ENCODE peak calls at places on chromosomes 1 and 21, in nine cellular contexts. Z is AG09319, C is tibial nerve, U is GM10248, P is BJ, M is stomach, Y is HFF-Myc, J is MM.1S, D is nephron progenitor cell. G is an unnamed sample.

GRCh38 chr1:152502496-152503180 is 8.0 kb upstream of the LCE5A start:
- DNase-seq in P (no peak), J (no peak), C (no peak), M (no peak), D (no peak), Y (no peak), Z (no peak), U (no peak), G (no peak)

GRCh38 chr1:241917487-241917886 is 40.1 kb upstream of the BECN2 start:
- DNase-seq in J (no peak), C (no peak), Z (no peak), M (no peak), D (no peak), P (no peak), U (no peak), Y (no peak), G (no peak)

GRCh38 chr1:156126701-156127534 is 12.4 kb downstream of the LMNA start:
- DNase-seq in J (peak), D (no peak), M (peak), C (no peak), Y (peak), Z (no peak), U (peak), P (peak), G (no peak)

GRCh38 chr1:86714561-86715244 is 10.3 kb downstream of the SH3GLB1 start:
- DNase-seq in D (no peak), Y (no peak), P (no peak), J (no peak), C (no peak), U (no peak), M (no peak), Z (no peak), G (no peak)

GRCh38 chr1:154661110-154661509 is 53.1 kb upstream of the ADAR start:
- DNase-seq in Z (no peak), D (no peak), J (peak), Y (no peak), P (no peak), M (no peak), C (no peak), U (no peak), G (no peak)

GRCh38 chr21:39681845-39682244 is 63.1 kb upstream of the IGSF5 start:
- DNase-seq in P (peak), Y (no peak), M (no peak), D (no peak), C (no peak), U (no peak), J (no peak), Z (peak), G (no peak)

GRCh38 chr1:234902774-234903173 is 225.9 kb downstream of the TOMM20 start:
- DNase-seq in Y (no peak), Z (no peak), M (no peak), J (no peak), D (no peak), P (no peak), U (no peak), C (no peak), G (no peak)

GRCh38 chr1:155657463-155657862 is 31.1 kb downstream of the YY1AP1 start:
- DNase-seq in C (no peak), P (no peak), Y (no peak), D (no peak), U (no peak), J (no peak), M (no peak), Z (no peak), G (no peak)

GRCh38 chr1:247368501-247368900 is 36.8 kb upstream of the ZNF496 start:
- DNase-seq in P (no peak), J (no peak), D (no peak), Z (no peak), Y (no peak), C (no peak), M (no peak), U (no peak), G (no peak)

GRCh38 chr1:11295905-11296304 is 22.9 kb downstream of the UBIAD1 start:
- DNase-seq in M (no peak), Y (no peak), C (no peak), J (no peak), P (no peak), D (no peak), U (no peak), Z (no peak), G (no peak)

GRCh38 chr1:67847466-67847865 is 14.2 kb upstream of the GNG12 start:
- DNase-seq in P (no peak), C (no peak), Y (no peak), D (no peak), Z (no peak), J (no peak), U (no peak), M (no peak), G (no peak)

GRCh38 chr1:228697209-228698016 is 37.9 kb upstream of the RHOU start:
- DNase-seq in D (no peak), J (no peak), C (peak), P (no peak), M (peak), U (no peak), Z (peak), Y (peak), G (peak)

GRCh38 chr1:193411771-193412170 is 225.4 kb upstream of the B3GALT2 start:
- DNase-seq in U (no peak), D (no peak), P (no peak), C (no peak), J (no peak), Y (no peak), Z (no peak), M (no peak), G (no peak)

GRCh38 chr1:6625579-6626149 is 996 bp downstream of the THAP3 start:
- DNase-seq in Y (no peak), P (no peak), D (no peak), Z (no peak), J (peak), M (peak), C (no peak), U (no peak), G (no peak)

GRCh38 chr1:210882414-210883221 is 251.3 kb downstream of the KCNH1 start:
- DNase-seq in Z (no peak), Y (no peak), D (no peak), P (peak), C (no peak), J (no peak), M (no peak), U (no peak), G (no peak)

GRCh38 chr1:18649713-18650370 is 19.2 kb downstream of the PAX7 start:
- DNase-seq in U (no peak), M (no peak), D (no peak), J (no peak), C (no peak), Y (no peak), Z (no peak), P (no peak), G (no peak)

GRCh38 chr1:172917972-172918371 is 132.8 kb downstream of the TNFSF18 start:
- DNase-seq in C (no peak), M (no peak), J (no peak), D (no peak), P (peak), Z (no peak), U (no peak), Y (peak), G (no peak)

GRCh38 chr1:107196973-107197562 is 56.2 kb downstream of the NTNG1 start:
- DNase-seq in D (peak), Z (no peak), P (no peak), M (no peak), J (peak), C (no peak), Y (peak), U (no peak), G (no peak)
- TF ChIP-seq CTCF in D (peak), Z (peak), P (peak), M (no peak), J (peak), C (no peak), Y (peak), U (peak), G (no peak)

GRCh38 chr1:53258216-53258615 is 19.9 kb upstream of the MAGOH start:
- DNase-seq in J (no peak), P (no peak), Z (no peak), U (no peak), C (no peak), Y (no peak), M (no peak), D (no peak), G (no peak)

GRCh38 chr1:53257454-53258081 is 19.2 kb upstream of the MAGOH start:
- DNase-seq in Z (no peak), J (no peak), M (no peak), Y (no peak), P (no peak), C (no peak), U (no peak), D (no peak), G (no peak)

GRCh38 chr1:53256744-53257453 is 18.6 kb upstream of the MAGOH start:
- DNase-seq in Z (no peak), J (no peak), U (no peak), D (no peak), Y (no peak), P (no peak), C (no peak), M (no peak), G (no peak)

GRCh38 chr1:53254011-53254640 is 15.8 kb upstream of the MAGOH start:
- DNase-seq in Z (no peak), J (no peak), U (no peak), D (no peak), Y (no peak), M (no peak), C (no peak), P (no peak), G (no peak)

DNA sequence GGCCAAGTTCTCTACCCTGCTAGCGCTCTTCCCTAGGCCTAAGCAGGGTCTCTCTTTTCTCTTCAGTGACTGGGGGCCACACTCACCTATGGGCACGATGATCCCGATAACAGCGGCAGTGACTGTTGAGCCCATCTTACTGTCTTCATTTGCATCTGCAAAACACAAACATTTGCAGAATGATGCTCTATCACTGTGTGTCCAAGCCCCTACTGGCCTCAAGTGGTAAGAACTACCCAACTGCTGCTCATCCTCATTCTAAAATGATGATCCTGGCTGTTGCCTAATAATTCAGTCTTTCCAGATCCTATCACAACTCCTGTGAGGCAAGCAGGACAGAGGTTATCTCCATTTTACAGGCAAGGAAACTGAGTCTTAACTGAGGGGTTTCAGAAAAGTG is 16.7 kb upstream of the MAGOH start:
- DNase-seq in Y (no peak), J (no peak), P (no peak), C (no peak), M (no peak), Z (no peak), U (no peak), D (no peak), G (no peak)
- TF ChIP-seq CTCF in Y (peak), J (no peak), P (peak), C (no peak), M (no peak), Z (no peak), U (no peak), D (no peak), G (no peak)

GRCh38 chr1:8600336-8600735 is 217.1 kb downstream of the RERE start:
- DNase-seq in C (no peak), Z (no peak), M (no peak), P (no peak), U (no peak), Y (no peak), J (no peak), D (no peak), G (no peak)

GRCh38 chr1:8597455-8597854 is 220.0 kb downstream of the RERE start:
- DNase-seq in J (no peak), P (no peak), U (no peak), M (no peak), Y (no peak), Z (no peak), C (no peak), D (no peak), G (no peak)

GRCh38 chr1:8598783-8599182 is 218.7 kb downstream of the RERE start:
- DNase-seq in P (no peak), M (no peak), D (peak), J (no peak), C (no peak), U (no peak), Y (no peak), Z (no peak), G (no peak)

GRCh38 chr1:8599813-8600212 is 217.6 kb downstream of the RERE start:
- DNase-seq in U (no peak), C (no peak), Z (no peak), P (no peak), M (no peak), D (no peak), Y (no peak), J (no peak), G (no peak)

GRCh38 chr1:8598060-8598724 is 219.2 kb downstream of the RERE start:
- DNase-seq in Y (no peak), U (no peak), C (peak), J (no peak), P (no peak), Z (no peak), D (no peak), M (peak), G (no peak)
- TF ChIP-seq CTCF in Y (peak), U (no peak), C (peak), J (no peak), P (peak), Z (peak), D (no peak), M (peak), G (no peak)

DNA sequence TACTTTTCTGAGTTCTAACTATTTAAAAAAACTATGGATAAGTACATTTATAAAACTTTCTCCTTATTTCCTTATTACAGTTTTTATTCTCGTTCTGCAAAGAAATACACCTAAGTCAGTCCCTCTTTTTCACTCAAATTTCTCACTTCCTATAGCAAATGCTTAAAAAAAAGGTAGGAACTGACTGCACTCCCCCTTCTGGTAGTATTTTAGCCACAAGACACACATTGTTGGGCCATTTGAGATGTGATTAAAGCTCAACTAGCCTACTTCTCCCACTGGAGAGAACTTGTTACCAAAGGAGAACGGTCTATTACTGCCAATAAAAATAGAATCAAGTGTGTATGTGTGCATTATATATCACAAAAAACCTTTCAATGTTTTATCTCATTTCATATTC is 521.9 kb upstream of the PRMT6 start:
- DNase-seq in Y (no peak), D (no peak), P (no peak), U (no peak), Z (no peak), J (no peak), C (no peak), M (no peak), G (no peak)
- TF ChIP-seq CTCF in Y (no peak), D (no peak), P (no peak), U (no peak), Z (no peak), J (no peak), C (no peak), M (no peak), G (no peak)

DNA sequence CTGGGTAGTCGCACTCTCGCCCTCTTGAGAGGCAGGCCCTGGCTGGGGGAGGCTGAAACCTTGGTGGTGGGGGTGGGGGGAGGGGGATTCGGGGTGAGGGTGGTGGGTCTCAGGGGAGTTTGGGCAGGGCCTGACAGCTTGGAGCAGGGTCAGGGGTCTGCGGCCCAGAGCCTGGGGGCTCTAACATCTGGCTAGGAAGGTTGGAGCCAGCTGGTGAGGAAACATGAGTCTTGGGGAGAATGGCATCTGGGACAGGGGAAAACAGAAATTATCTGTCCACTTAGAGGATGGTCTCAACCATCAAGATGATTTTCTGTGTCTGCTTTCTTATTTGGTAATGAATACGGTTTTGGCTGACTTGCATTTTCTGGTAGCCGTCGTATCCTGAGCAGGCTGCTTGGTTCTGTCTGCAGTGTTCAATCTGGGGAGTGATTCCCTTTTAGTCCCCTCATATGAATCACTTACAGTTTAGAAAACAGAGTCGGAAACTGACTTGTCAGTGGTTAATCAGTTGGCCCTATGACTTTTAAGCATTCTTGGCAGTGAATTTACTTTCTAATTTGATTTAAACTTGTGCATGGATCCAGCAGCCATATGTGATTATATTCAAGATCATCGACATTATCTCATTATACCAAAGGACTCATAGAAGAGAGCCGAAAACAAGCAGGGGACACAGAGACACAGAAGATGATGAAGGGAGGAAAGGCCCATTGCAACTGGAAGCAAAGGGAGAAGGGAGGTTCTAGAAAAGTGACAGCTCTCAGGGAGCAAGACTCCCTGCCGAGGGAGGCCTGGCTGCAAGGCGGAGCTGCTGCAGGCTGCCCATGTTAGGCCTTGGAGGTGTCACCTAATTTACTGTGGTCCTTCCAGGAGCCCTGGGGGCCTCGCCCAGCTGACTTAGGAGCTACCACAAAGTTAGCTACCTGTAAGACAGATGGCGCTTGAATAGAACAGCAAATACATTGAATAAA is 237.6 kb downstream of the SDCCAG8 start:
- DNase-seq in D (no peak), M (no peak), U (no peak), Z (no peak), Y (no peak), C (no peak), P (no peak), J (no peak), G (no peak)
- TF ChIP-seq CTCF in D (no peak), M (no peak), U (no peak), Z (no peak), Y (no peak), C (no peak), P (no peak), J (no peak), G (no peak)

DNA sequence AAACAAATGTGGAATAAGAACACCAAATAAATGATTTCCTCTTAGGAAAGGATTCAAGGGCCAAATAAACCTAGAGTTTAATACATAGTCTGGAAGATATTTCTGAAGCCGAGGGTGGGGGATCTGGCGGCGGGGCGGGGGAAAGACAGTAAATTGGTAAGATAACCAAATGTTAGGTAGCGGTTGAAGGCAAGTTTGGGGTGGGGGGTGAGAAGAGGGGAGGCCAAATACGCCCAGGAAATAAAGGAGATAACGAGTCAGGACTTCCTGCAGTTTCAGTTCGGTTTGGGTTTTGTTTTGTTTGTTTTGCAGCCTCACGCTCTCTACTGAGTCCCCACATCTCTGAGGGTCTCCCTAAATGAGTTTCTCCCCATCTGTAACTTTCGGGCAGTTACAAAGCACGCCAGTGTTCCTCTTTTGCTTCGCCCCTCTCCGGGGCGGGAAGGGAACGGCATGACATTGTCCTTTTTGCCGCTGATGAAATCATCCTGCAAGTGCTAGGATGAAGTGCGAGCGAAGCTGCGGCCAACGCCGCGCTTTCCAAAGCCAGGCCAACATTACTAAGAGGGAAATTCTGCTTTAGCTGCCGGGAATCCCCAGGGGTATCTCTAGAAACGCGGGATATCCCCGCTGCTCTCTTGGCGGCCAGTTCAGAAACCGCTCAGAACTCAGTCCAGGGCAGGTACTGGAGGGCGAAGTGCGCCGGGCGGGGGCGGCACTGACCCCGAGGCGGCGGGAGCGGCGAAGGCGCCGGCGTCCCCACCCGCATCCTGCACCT is 811 bp downstream of the NIBAN1 start:
- DNase-seq in P (no peak), Z (peak), U (peak), J (peak), C (peak), Y (no peak), M (peak), D (no peak), G (no peak)
- TF ChIP-seq CTCF in P (no peak), Z (no peak), U (no peak), J (peak), C (no peak), Y (no peak), M (no peak), D (no peak), G (no peak)

GRCh38 chr1:100539836-100540536 is 2.0 kb downstream of the GPR88 start:
- DNase-seq in U (peak), Y (no peak), P (no peak), Z (no peak), M (no peak), C (no peak), J (no peak), D (peak), G (no peak)

GRCh38 chr1:100542264-100542663 is 4.3 kb downstream of the GPR88 start:
- DNase-seq in J (no peak), C (no peak), Z (no peak), Y (no peak), U (no peak), M (no peak), D (no peak), P (no peak), G (no peak)

GRCh38 chr1:100536031-100536430 is 1.9 kb upstream of the GPR88 start:
- DNase-seq in M (no peak), J (peak), P (no peak), C (no peak), Y (no peak), D (no peak), Z (no peak), U (peak), G (no peak)

GRCh38 chr1:100535264-100535663 is 2.7 kb upstream of the GPR88 start:
- DNase-seq in U (no peak), C (no peak), P (no peak), J (no peak), M (no peak), Z (no peak), Y (no peak), D (no peak), G (no peak)

GRCh38 chr1:100538935-100539835 is 1.2 kb downstream of the GPR88 start:
- DNase-seq in Z (no peak), P (no peak), Y (no peak), C (no peak), M (peak), U (peak), J (peak), D (peak), G (no peak)
- TF ChIP-seq CTCF in Z (peak), P (peak), Y (peak), C (no peak), M (no peak), U (no peak), J (no peak), D (peak), G (no peak)